ENCODE peak calls at places on chromosomes 1 and 21, in eight cellular contexts. Y is HT1080; Z is endothelial cell; X is HS-5; B is adrenal gland; H is SW480; V is body of pancreas; I is stimulated activated CD4-positive, alpha-beta T cell treated with anti-CD3 and anti-CD28 coated beads, Interleukin-12 subunit alpha, Interleukin-12 subunit beta, amount 100 ng/mL, for 4 hours. S is an unnamed sample.

GRCh38 chr1:218390625-218391024 is 45.5 kb downstream of the TGFB2 start:
- DNase-seq in Y (no peak), X (no peak), V (no peak), H (no peak), Z (no peak), B (no peak), I (no peak), S (no peak)

GRCh38 chr1:77605246-77606026 is 77.0 kb downstream of the ZZZ3 start:
- DNase-seq in V (peak), Z (no peak), X (no peak), I (no peak), Y (peak), B (peak), H (no peak), S (no peak)

GRCh38 chr1:1777950-1778826 is at the start of gene NADK:
- DNase-seq in Z (peak), X (no peak), B (peak), H (peak), I (peak), Y (no peak), V (peak), S (peak)

GRCh38 chr1:18452550-18452949 is 28.2 kb upstream of the KLHDC7A start:
- DNase-seq in I (no peak), V (no peak), H (peak), Y (peak), B (no peak), X (no peak), Z (no peak), S (no peak)

GRCh38 chr21:43590220-43590619 is 69.1 kb downstream of the HSF2BP start:
- DNase-seq in H (no peak), Y (peak), Z (no peak), I (no peak), X (no peak), V (no peak), B (no peak), S (no peak)

GRCh38 chr1:2236695-2237677 is 8.9 kb downstream of the SKI start:
- DNase-seq in X (no peak), B (no peak), Y (no peak), H (peak), V (no peak), Z (no peak), I (no peak), S (no peak)

GRCh38 chr21:41970099-41970391 is 16.2 kb upstream of the C2CD2 start:
- DNase-seq in V (no peak), Z (no peak), H (no peak), I (no peak), X (no peak), B (no peak), Y (no peak), S (no peak)

GRCh38 chr21:31446206-31446900 is 102.3 kb upstream of the TIAM1 start:
- DNase-seq in Y (no peak), B (no peak), H (no peak), Z (no peak), I (no peak), V (no peak), X (no peak), S (no peak)

GRCh38 chr1:26887125-26887524 is 3.0 kb downstream of the GPN2 start:
- DNase-seq in Y (peak), H (peak), I (no peak), V (peak), Z (no peak), B (no peak), X (no peak), S (no peak)

GRCh38 chr1:169426174-169426716 is 1.0 kb downstream of the CCDC181 start:
- DNase-seq in V (no peak), Z (no peak), I (no peak), X (no peak), H (no peak), B (no peak), Y (no peak), S (no peak)

GRCh38 chr1:16420719-16421118 is 16.5 kb downstream of the SPATA21 start:
- DNase-seq in Z (no peak), H (no peak), I (peak), X (no peak), Y (peak), V (no peak), B (no peak), S (no peak)

GRCh38 chr21:39452207-39452964 is 616 bp downstream of the SH3BGR start:
- DNase-seq in Z (no peak), Y (peak), I (no peak), V (no peak), X (peak), B (no peak), H (peak), S (no peak)

GRCh38 chr1:161367684-161368398 is at the start of gene CFAP126:
- DNase-seq in I (no peak), H (peak), Y (peak), V (peak), Z (peak), B (peak), X (peak), S (no peak)

GRCh38 chr1:209624516-209625204 is 27.6 kb downstream of the LAMB3 start:
- DNase-seq in I (no peak), Z (no peak), H (no peak), B (no peak), X (no peak), Y (no peak), V (no peak), S (no peak)

GRCh38 chr1:205510308-205510950 is 6.0 kb downstream of the CDK18 start:
- DNase-seq in I (no peak), B (no peak), H (no peak), V (no peak), Z (no peak), X (no peak), Y (no peak), S (no peak)

S was measured in type B pancreatic cell.